ENCODE peak calls at places on chromosomes 13 and 19, in eight cellular contexts. T is CD4-positive, alpha-beta memory T cell; M is uterus; E is mesendoderm; K is mammary epithelial cell; V is CD8-positive, alpha-beta memory T cell; P is CD8-positive, alpha-beta T cell; S is tibial artery. B is an unnamed sample. For H3K36me3, the result is how much of the 10 kb centered on the place peaks cover.

GRCh38 chr13:100300708-100301107 is 211.8 kb downstream of the PCCA start:
- DNase-seq in T (no peak), M (no peak), E (no peak), K (peak), V (no peak), P (no peak), S (no peak), B (no peak)

GRCh38 chr13:27791901-27792392 is 336 bp upstream of the GSX1 start:
- DNase-seq in T (no peak), M (no peak), E (no peak), K (no peak), V (no peak), P (no peak), S (no peak), B (no peak)

GRCh38 chr13:93777504-93777903 is 550.9 kb downstream of the GPC6 start:
- DNase-seq in T (no peak), M (no peak), E (no peak), K (no peak), V (no peak), P (no peak), S (no peak), B (no peak)

GRCh38 chr19:47331931-47332547 is at the start of gene C5AR2:
- DNase-seq in T (no peak), M (no peak), E (no peak), K (no peak), V (no peak), P (no peak), S (no peak), B (no peak)

GRCh38 chr19:9958451-9958850 is 22.1 kb upstream of the OLFM2 start:
- DNase-seq in T (no peak), M (no peak), E (no peak), K (peak), V (no peak), P (no peak), S (no peak), B (no peak)

GRCh38 chr19:15463865-15464371 is 426 bp downstream of the RASAL3 start:
- DNase-seq in T (peak), M (no peak), E (no peak), K (no peak), V (peak), P (peak), S (no peak), B (peak)

GRCh38 chr13:27446986-27447583 is 3.3 kb downstream of the MTIF3 start:
- DNase-seq in T (peak), M (no peak), E (no peak), K (no peak), V (no peak), P (no peak), S (no peak), B (no peak)

GRCh38 chr19:40691421-40692211 is 1.2 kb upstream of the NUMBL start:
- DNase-seq in T (no peak), M (peak), E (peak), K (no peak), V (no peak), P (no peak), S (no peak), B (peak)

GRCh38 chr13:50850445-50850844 is 7.0 kb upstream of the DLEU7 start:
- DNase-seq in T (no peak), M (no peak), E (no peak), K (no peak), V (no peak), P (no peak), S (no peak), B (no peak)

GRCh38 chr13:57846600-57847173 is 215.1 kb downstream of the PCDH17 start:
- DNase-seq in T (no peak), M (no peak), E (no peak), K (no peak), V (no peak), P (no peak), S (no peak), B (no peak)

GRCh38 chr19:46732966-46733692 is 12.7 kb upstream of the FKRP start:
- DNase-seq in T (no peak), M (no peak), E (no peak), K (no peak), V (no peak), P (no peak), S (no peak), B (no peak)

GRCh38 chr13:51714663-51715168 is 89.2 kb downstream of the DHRS12 start:
- DNase-seq in T (no peak), M (no peak), E (no peak), K (peak), V (no peak), P (no peak), S (no peak), B (no peak)

GRCh38 chr19:50465986-50466771 is 10.1 kb upstream of the EMC10 start:
- DNase-seq in T (no peak), M (no peak), E (peak), K (no peak), V (no peak), P (no peak), S (no peak), B (peak)

GRCh38 chr19:38920529-38921419 is 8.8 kb upstream of the CCER2 start:
- DNase-seq in T (no peak), M (no peak), E (no peak), K (no peak), V (no peak), P (no peak), S (no peak), B (peak)

GRCh38 chr19:2255112-2255845 is 938 bp downstream of the JSRP1 start:
- DNase-seq in T (no peak), M (no peak), E (no peak), K (no peak), V (no peak), P (no peak), S (no peak), B (no peak)

GRCh38 chr13:46296920-46297319 is 85.2 kb downstream of the LRRC63 start:
- DNase-seq in T (no peak), M (no peak), E (peak), K (peak), V (no peak), P (no peak), S (no peak), B (no peak)

GRCh38 chr13:113219311-113219940 is 10.0 kb downstream of the CUL4A start:
- DNase-seq in T (no peak), M (no peak), E (peak), K (no peak), V (no peak), P (no peak), S (no peak), B (no peak)

GRCh38 chr19:8041553-8041952 is 11.0 kb upstream of the CCL25 start:
- DNase-seq in T (no peak), M (no peak), E (no peak), K (no peak), V (no peak), P (no peak), S (no peak), B (peak)

GRCh38 chr13:25111557-25111956 is 15.6 kb downstream of the PABPC3 start:
- DNase-seq in T (no peak), M (no peak), E (peak), K (peak), V (no peak), P (no peak), S (no peak), B (no peak)

GRCh38 chr19:6730153-6730804 is 7.1 kb downstream of the GPR108 start:
- DNase-seq in T (no peak), M (peak), E (peak), K (no peak), V (no peak), P (no peak), S (no peak), B (peak)

GRCh38 chr19:55304980-55305379 is 20.2 kb downstream of the TMEM150B start:
- DNase-seq in T (no peak), M (no peak), E (no peak), K (no peak), V (no peak), P (no peak), S (no peak), B (peak)

GRCh38 chr19:2309734-2310362 is 1.9 kb upstream of the LINGO3 start:
- DNase-seq in T (no peak), M (no peak), E (no peak), K (no peak), V (no peak), P (no peak), S (no peak), B (no peak)

GRCh38 chr19:39438270-39438934 is 2.7 kb upstream of the RPS16 start:
- DNase-seq in T (no peak), M (no peak), E (peak), K (peak), V (no peak), P (no peak), S (no peak), B (no peak)

GRCh38 chr19:23509686-23510450 is 114.6 kb upstream of the ZNF91 start:
- DNase-seq in T (no peak), M (no peak), E (no peak), K (peak), V (no peak), P (no peak), S (no peak), B (no peak)

GRCh38 chr19:4803736-4804695 is 12.5 kb downstream of the FEM1A start:
- DNase-seq in T (peak), M (no peak), E (peak), K (no peak), V (peak), P (peak), S (no peak), B (peak)

GRCh38 chr19:4811328-4812131 is 20.0 kb downstream of the TICAM1 start:
- DNase-seq in T (peak), M (peak), E (peak), K (peak), V (peak), P (peak), S (peak), B (peak)

GRCh38 chr19:4807188-4807587 is 15.7 kb downstream of the FEM1A start:
- DNase-seq in T (no peak), M (no peak), E (no peak), K (no peak), V (no peak), P (no peak), S (peak), B (no peak)

GRCh38 chr19:4802711-4803110 is 11.2 kb downstream of the FEM1A start:
- DNase-seq in T (no peak), M (no peak), E (no peak), K (no peak), V (no peak), P (no peak), S (no peak), B (no peak)

GRCh38 chr19:4806384-4806783 is 14.8 kb downstream of the FEM1A start:
- DNase-seq in T (no peak), M (no peak), E (no peak), K (no peak), V (no peak), P (no peak), S (no peak), B (no peak)
- H3K4me3 ChIP-seq in T (no peak), M (no peak), E (no peak), K (no peak), V (no peak), P (no peak), S (no peak), B (no peak)

DNA sequence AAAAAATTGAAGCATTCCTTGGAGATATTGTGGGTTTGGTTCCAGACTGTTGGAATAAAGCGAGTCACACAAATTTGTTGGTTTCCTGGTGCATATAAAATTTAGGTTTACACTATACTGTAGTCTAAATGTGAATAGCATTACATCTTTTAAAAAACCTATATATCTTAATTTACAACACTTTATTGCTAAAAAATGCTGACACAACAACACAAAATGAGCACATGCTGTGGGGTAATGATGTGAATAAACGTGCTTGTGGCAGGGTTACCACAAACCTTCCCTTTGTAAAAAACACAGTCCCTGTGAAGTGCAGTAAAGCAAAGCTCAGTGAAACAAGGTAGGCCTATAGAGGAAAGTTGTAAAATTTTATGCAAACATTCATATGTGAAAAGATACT is 27.7 kb downstream of the MPHOSPH8 start:
- DNase-seq in T (no peak), M (no peak), E (no peak), K (no peak), V (no peak), P (no peak), S (no peak), B (no peak)
- H3K36me3 ChIP-seq in T (half or more), M (under half), E (under half), K (under half), V (under half), P (half or more), S (half or more), B (under half)

GRCh38 chr19:56594446-56594782 is 688 bp upstream of the ZNF71 start:
- DNase-seq in T (no peak), M (no peak), E (no peak), K (no peak), V (no peak), P (no peak), S (no peak), B (no peak)
- H3K4me3 ChIP-seq in T (peak), M (peak), E (no peak), K (no peak), V (peak), P (peak), S (peak), B (peak)

DNA sequence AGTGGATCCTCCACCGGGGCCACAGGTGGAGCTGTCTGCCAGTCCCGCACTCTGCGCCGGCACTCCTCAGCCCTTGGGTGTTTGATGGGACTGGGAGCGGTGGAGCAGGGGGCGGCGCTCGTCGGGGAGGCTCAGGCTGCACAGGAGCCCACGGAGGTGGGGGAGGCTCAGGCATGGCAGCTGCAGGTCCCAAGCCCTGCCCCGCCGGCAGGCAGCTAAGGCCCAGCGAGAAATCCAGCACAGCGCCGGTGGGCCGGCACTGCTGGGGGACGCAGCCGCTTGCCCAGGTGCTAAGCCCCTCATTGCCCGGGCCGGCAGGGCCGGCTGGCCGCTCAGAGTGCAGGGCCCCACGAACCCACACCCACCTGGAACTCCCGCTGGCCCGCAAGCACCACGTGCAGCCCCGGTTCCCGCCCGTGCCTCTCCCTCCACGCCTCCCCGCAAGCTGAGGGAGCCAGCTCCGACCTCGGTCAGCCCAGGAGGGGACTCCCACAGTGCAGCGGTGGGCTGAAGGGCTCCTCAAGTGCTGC is 286.4 kb downstream of the RBM26 start:
- DNase-seq in T (no peak), M (no peak), E (no peak), K (no peak), V (no peak), P (no peak), S (no peak), B (no peak)
- H3K36me3 ChIP-seq in T (under half), M (under half), E (under half), K (under half), V (under half), P (under half), S (under half), B (under half)

GRCh38 chr19:19171110-19171672 is 1.1 kb upstream of the MEF2B start:
- DNase-seq in T (no peak), M (no peak), E (no peak), K (no peak), V (no peak), P (no peak), S (no peak), B (no peak)

GRCh38 chr19:19181614-19182013 is 10.3 kb downstream of the BORCS8 start:
- DNase-seq in T (no peak), M (no peak), E (no peak), K (no peak), V (no peak), P (no peak), S (no peak), B (no peak)

GRCh38 chr19:19179548-19180441 is 9.7 kb upstream of the MEF2B start:
- DNase-seq in T (no peak), M (no peak), E (no peak), K (no peak), V (no peak), P (no peak), S (no peak), B (no peak)

GRCh38 chr19:19171821-19172532 is 1.9 kb upstream of the MEF2B start:
- DNase-seq in T (no peak), M (no peak), E (no peak), K (no peak), V (no peak), P (no peak), S (no peak), B (peak)

DNA sequence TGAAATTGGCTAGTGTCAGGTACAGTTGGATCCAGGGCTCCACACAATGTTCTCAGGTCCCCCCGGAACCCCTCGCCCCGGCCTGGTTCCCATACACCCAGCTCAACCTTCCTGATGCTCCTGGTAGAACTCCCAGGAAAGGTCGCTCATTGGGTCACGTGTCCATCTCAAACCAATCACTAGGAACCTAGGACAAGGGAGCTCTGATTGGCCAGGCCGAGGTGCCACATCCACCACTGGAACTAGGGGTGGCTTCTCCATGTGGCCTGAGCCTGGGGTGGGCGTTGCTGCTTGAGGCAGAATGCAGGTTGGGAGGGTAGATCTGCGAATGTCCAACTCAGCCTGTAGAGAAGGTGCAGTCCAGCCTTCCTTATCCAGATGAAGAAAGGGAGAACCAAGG is 6.9 kb upstream of the MEF2B start:
- DNase-seq in T (no peak), M (no peak), E (no peak), K (no peak), V (no peak), P (no peak), S (no peak), B (peak)
- H3K4me3 ChIP-seq in T (no peak), M (no peak), E (no peak), K (no peak), V (no peak), P (no peak), S (no peak), B (no peak)

DNA sequence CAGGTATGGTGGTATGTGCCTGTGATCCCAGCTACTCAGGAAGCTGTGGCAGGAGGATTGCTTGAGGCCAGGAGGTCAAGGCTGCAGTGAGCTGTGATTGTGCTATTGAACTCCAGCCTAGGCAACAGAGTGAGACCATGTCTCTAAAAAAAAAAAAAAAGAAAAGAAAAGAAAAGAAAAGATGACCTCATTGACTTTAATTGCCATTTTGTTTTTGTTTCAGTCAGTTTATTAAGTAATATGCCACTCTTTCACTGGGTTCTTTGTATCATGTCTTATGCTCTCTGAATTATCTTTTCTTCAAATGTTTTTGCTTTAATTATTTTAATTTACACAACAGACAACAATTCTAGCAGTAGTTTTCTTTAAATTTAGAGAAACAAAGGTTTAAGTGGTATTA is 293.8 kb downstream of the TSHZ3 start:
- DNase-seq in T (no peak), M (no peak), E (no peak), K (no peak), V (no peak), P (no peak), S (no peak), B (no peak)
- H3K36me3 ChIP-seq in T (under half), M (under half), E (under half), K (under half), V (under half), P (under half), S (under half), B (under half)

GRCh38 chr13:52737451-52737850 is 2.2 kb downstream of the CNMD start:
- DNase-seq in T (no peak), M (no peak), E (no peak), K (no peak), V (no peak), P (no peak), S (no peak), B (peak)

GRCh38 chr13:52737900-52738299 is 1.7 kb downstream of the CNMD start:
- DNase-seq in T (no peak), M (no peak), E (peak), K (no peak), V (no peak), P (no peak), S (no peak), B (peak)

GRCh38 chr13:52738719-52739467 is 727 bp downstream of the CNMD start:
- DNase-seq in T (no peak), M (no peak), E (peak), K (no peak), V (no peak), P (peak), S (no peak), B (peak)

GRCh38 chr13:52736891-52737290 is 2.7 kb downstream of the CNMD start:
- DNase-seq in T (no peak), M (no peak), E (no peak), K (no peak), V (no peak), P (no peak), S (no peak), B (peak)

GRCh38 chr13:52739468-52740071 is at the start of gene CNMD:
- DNase-seq in T (no peak), M (no peak), E (peak), K (no peak), V (no peak), P (no peak), S (no peak), B (peak)
- H3K4me3 ChIP-seq in T (no peak), M (no peak), E (peak), K (no peak), V (no peak), P (peak), S (peak), B (peak)